ENCODE peak calls at places on chromosomes 11 and 22, in ten cellular contexts. One of them, this sample, is unnamed.

GRCh38 chr22:43381693-43382092 is 30.1 kb upstream of the MPPED1 start:
- DNase-seq in NCI-H345: no peak
- DNase-seq in glutamatergic neuron: no peak
- DNase-seq in AG04449: no peak
- DNase-seq in mammary epithelial cell: no peak
- DNase-seq in T-helper 9 cell: no peak
- DNase-seq in choroid plexus epithelial cell: no peak
- DNase-seq in activated CD4-positive, alpha-beta T cell treated with anti-CD3 and anti-CD28 coated beads, Interleukin-2, amount 50 U/mL, for 24 hours: no peak
- DNase-seq in stimulated activated CD4-positive, alpha-beta T cell treated with anti-CD3 and anti-CD28 coated beads, Interleukin-15, amount 100 ng/mL, for 48 hours: no peak
- DNase-seq in BJ: no peak
- DNase-seq in this sample: no peak

GRCh38 chr11:103842795-103843194 is 193.6 kb upstream of the DDI1 start:
- DNase-seq in NCI-H345: no peak
- DNase-seq in mammary epithelial cell: no peak
- DNase-seq in BJ: peak
- DNase-seq in T-helper 9 cell: no peak
- DNase-seq in AG04449: peak
- DNase-seq in stimulated activated CD4-positive, alpha-beta T cell treated with anti-CD3 and anti-CD28 coated beads, Interleukin-15, amount 100 ng/mL, for 48 hours: no peak
- DNase-seq in glutamatergic neuron: no peak
- DNase-seq in choroid plexus epithelial cell: peak
- DNase-seq in activated CD4-positive, alpha-beta T cell treated with anti-CD3 and anti-CD28 coated beads, Interleukin-2, amount 50 U/mL, for 24 hours: no peak
- DNase-seq in this sample: no peak

GRCh38 chr11:65110354-65110861 is 1.3 kb upstream of the TM7SF2 start:
- DNase-seq in stimulated activated CD4-positive, alpha-beta T cell treated with anti-CD3 and anti-CD28 coated beads, Interleukin-15, amount 100 ng/mL, for 48 hours: peak
- DNase-seq in NCI-H345: peak
- DNase-seq in BJ: no peak
- DNase-seq in mammary epithelial cell: peak
- DNase-seq in T-helper 9 cell: peak
- DNase-seq in choroid plexus epithelial cell: peak
- DNase-seq in AG04449: no peak
- DNase-seq in activated CD4-positive, alpha-beta T cell treated with anti-CD3 and anti-CD28 coated beads, Interleukin-2, amount 50 U/mL, for 24 hours: peak
- DNase-seq in glutamatergic neuron: peak
- DNase-seq in this sample: peak

GRCh38 chr11:128240546-128240945 is 346.8 kb downstream of the ETS1 start:
- DNase-seq in glutamatergic neuron: no peak
- DNase-seq in stimulated activated CD4-positive, alpha-beta T cell treated with anti-CD3 and anti-CD28 coated beads, Interleukin-15, amount 100 ng/mL, for 48 hours: no peak
- DNase-seq in choroid plexus epithelial cell: no peak
- DNase-seq in BJ: no peak
- DNase-seq in mammary epithelial cell: no peak
- DNase-seq in AG04449: no peak
- DNase-seq in NCI-H345: no peak
- DNase-seq in T-helper 9 cell: no peak
- DNase-seq in activated CD4-positive, alpha-beta T cell treated with anti-CD3 and anti-CD28 coated beads, Interleukin-2, amount 50 U/mL, for 24 hours: no peak
- DNase-seq in this sample: no peak

GRCh38 chr11:15468471-15468870 is 353.7 kb downstream of the INSC start:
- DNase-seq in AG04449: no peak
- DNase-seq in choroid plexus epithelial cell: no peak
- DNase-seq in T-helper 9 cell: no peak
- DNase-seq in stimulated activated CD4-positive, alpha-beta T cell treated with anti-CD3 and anti-CD28 coated beads, Interleukin-15, amount 100 ng/mL, for 48 hours: no peak
- DNase-seq in NCI-H345: no peak
- DNase-seq in glutamatergic neuron: no peak
- DNase-seq in BJ: no peak
- DNase-seq in mammary epithelial cell: no peak
- DNase-seq in activated CD4-positive, alpha-beta T cell treated with anti-CD3 and anti-CD28 coated beads, Interleukin-2, amount 50 U/mL, for 24 hours: no peak
- DNase-seq in this sample: no peak

GRCh38 chr22:30648825-30649224 is 13.2 kb downstream of the SLC35E4 start:
- DNase-seq in BJ: no peak
- DNase-seq in stimulated activated CD4-positive, alpha-beta T cell treated with anti-CD3 and anti-CD28 coated beads, Interleukin-15, amount 100 ng/mL, for 48 hours: no peak
- DNase-seq in AG04449: no peak
- DNase-seq in mammary epithelial cell: no peak
- DNase-seq in glutamatergic neuron: no peak
- DNase-seq in T-helper 9 cell: no peak
- DNase-seq in choroid plexus epithelial cell: no peak
- DNase-seq in NCI-H345: no peak
- DNase-seq in activated CD4-positive, alpha-beta T cell treated with anti-CD3 and anti-CD28 coated beads, Interleukin-2, amount 50 U/mL, for 24 hours: no peak
- DNase-seq in this sample: no peak

GRCh38 chr11:117457031-117457785 is 129.6 kb downstream of the CEP164 start:
- DNase-seq in mammary epithelial cell: no peak
- DNase-seq in BJ: no peak
- DNase-seq in stimulated activated CD4-positive, alpha-beta T cell treated with anti-CD3 and anti-CD28 coated beads, Interleukin-15, amount 100 ng/mL, for 48 hours: no peak
- DNase-seq in glutamatergic neuron: peak
- DNase-seq in T-helper 9 cell: no peak
- DNase-seq in choroid plexus epithelial cell: no peak
- DNase-seq in activated CD4-positive, alpha-beta T cell treated with anti-CD3 and anti-CD28 coated beads, Interleukin-2, amount 50 U/mL, for 24 hours: no peak
- DNase-seq in AG04449: no peak
- DNase-seq in NCI-H345: peak
- DNase-seq in this sample: no peak

GRCh38 chr11:3042496-3043314 is 14.5 kb downstream of the CARS1 start:
- DNase-seq in AG04449: no peak
- DNase-seq in choroid plexus epithelial cell: no peak
- DNase-seq in stimulated activated CD4-positive, alpha-beta T cell treated with anti-CD3 and anti-CD28 coated beads, Interleukin-15, amount 100 ng/mL, for 48 hours: no peak
- DNase-seq in NCI-H345: no peak
- DNase-seq in mammary epithelial cell: no peak
- DNase-seq in activated CD4-positive, alpha-beta T cell treated with anti-CD3 and anti-CD28 coated beads, Interleukin-2, amount 50 U/mL, for 24 hours: no peak
- DNase-seq in BJ: no peak
- DNase-seq in T-helper 9 cell: no peak
- DNase-seq in glutamatergic neuron: no peak
- DNase-seq in this sample: peak

GRCh38 chr22:37639070-37639760 is at the start of gene SH3BP1:
- DNase-seq in choroid plexus epithelial cell: peak
- DNase-seq in activated CD4-positive, alpha-beta T cell treated with anti-CD3 and anti-CD28 coated beads, Interleukin-2, amount 50 U/mL, for 24 hours: no peak
- DNase-seq in T-helper 9 cell: peak
- DNase-seq in NCI-H345: peak
- DNase-seq in mammary epithelial cell: peak
- DNase-seq in glutamatergic neuron: peak
- DNase-seq in stimulated activated CD4-positive, alpha-beta T cell treated with anti-CD3 and anti-CD28 coated beads, Interleukin-15, amount 100 ng/mL, for 48 hours: no peak
- DNase-seq in BJ: no peak
- DNase-seq in AG04449: no peak
- DNase-seq in this sample: peak